ENCODE peak calls at places on chromosomes 12 and 14, in ten cellular contexts. C is M059J; L is GM04504; Y is nucleus accumbens; D is stimulated activated CD4-positive, alpha-beta T cell treated with anti-CD3 and anti-CD28 coated beads, TNF-alpha, amount 100 ng/mL, for 1 hour; T is brain microvascular endothelial cell; I is heart right ventricle; G is HuH-7.5; X is caudate nucleus; J is neuronal stem cell. H is an unnamed sample.

GRCh38 chr14:23294346-23294733 is 8.3 kb downstream of the PPP1R3E start:
- DNase-seq in I (no peak), D (no peak), G (no peak), T (no peak), C (no peak), J (no peak), X (no peak), Y (no peak), L (no peak), H (no peak)

GRCh38 chr14:34874386-34875030 is 652 bp downstream of the BAZ1A start:
- DNase-seq in D (peak; percentile 19), J (peak; percentile 65), I (peak; percentile 42), L (peak; percentile 13), G (peak; percentile 18), X (peak; percentile 44), Y (no peak), C (peak; percentile 54), T (peak; percentile 30), H (peak; percentile 51)

GRCh38 chr12:47717046-47717442 is 8.2 kb downstream of the ENDOU start:
- DNase-seq in L (no peak), T (no peak), X (no peak), D (no peak), J (no peak), Y (no peak), G (no peak), C (no peak), I (no peak), H (no peak)

GRCh38 chr12:67655829-67656614 is 7.5 kb downstream of the DYRK2 start:
- DNase-seq in D (no peak), T (no peak), Y (no peak), I (no peak), L (no peak), C (no peak), J (no peak), X (no peak), G (no peak), H (no peak)

GRCh38 chr14:20197459-20197858 is 6.8 kb downstream of the OR11G2 start:
- DNase-seq in Y (no peak), C (no peak), J (no peak), I (no peak), X (no peak), L (no peak), G (no peak), D (no peak), T (no peak), H (no peak)

GRCh38 chr12:990649-991349 is at the start of gene ERC1:
- DNase-seq in J (peak; percentile 85), L (peak; percentile 75), C (peak; percentile 78), X (peak; percentile 80), T (peak; percentile 79), Y (peak; percentile 78), D (peak; percentile 76), G (peak; percentile 82), I (peak; percentile 91), H (peak; percentile 91)

GRCh38 chr12:6228535-6229223 is 28.5 kb downstream of the CD9 start:
- DNase-seq in J (no peak), T (no peak), C (no peak), X (no peak), I (no peak), Y (no peak), L (no peak), D (no peak), G (no peak), H (no peak)

GRCh38 chr12:31405021-31405420 is 79.1 kb upstream of the SINHCAF start:
- DNase-seq in J (no peak), D (no peak), L (no peak), C (no peak), Y (no peak), T (no peak), G (no peak), I (no peak), X (no peak), H (no peak)

GRCh38 chr12:14482361-14482760 is 85.3 kb downstream of the PLBD1 start:
- DNase-seq in C (no peak), I (no peak), X (no peak), L (no peak), G (no peak), T (no peak), D (no peak), J (no peak), Y (no peak), H (no peak)

GRCh38 chr14:73478684-73479083 is 12.0 kb upstream of the RIOX1 start:
- DNase-seq in I (no peak), D (no peak), T (no peak), X (no peak), C (no peak), G (no peak), Y (no peak), J (no peak), L (no peak), H (no peak)

GRCh38 chr12:4444031-4444430 is 1.6 kb downstream of the FGF6 start:
- DNase-seq in G (no peak), X (no peak), J (no peak), Y (no peak), T (no peak), I (no peak), D (no peak), C (no peak), L (no peak), H (no peak)

GRCh38 chr12:98259667-98260066 is 255.7 kb upstream of the TMPO start:
- DNase-seq in Y (no peak), T (no peak), L (no peak), X (no peak), D (no peak), J (no peak), C (no peak), G (no peak), I (no peak), H (no peak)

GRCh38 chr14:71150737-71151136 is 243.5 kb downstream of the PCNX1 start:
- DNase-seq in G (no peak), X (no peak), D (no peak), I (no peak), Y (no peak), T (no peak), J (no peak), L (no peak), C (no peak), H (no peak)